ENCODE peak calls at places on chromosome 2, in four cellular contexts. One of them, this sample, is unnamed.

GRCh38 chr2:238581126-238581525 is 154.4 kb downstream of the ASB1 start:
- DNase-seq in naive thymus-derived CD4-positive, alpha-beta T cell: no peak
- DNase-seq in AG10803: peak
- DNase-seq in adipocyte: peak
- DNase-seq in this sample: no peak

GRCh38 chr2:11213090-11213638 is 57.9 kb downstream of the SLC66A3 start:
- DNase-seq in naive thymus-derived CD4-positive, alpha-beta T cell: no peak
- DNase-seq in AG10803: peak
- DNase-seq in adipocyte: no peak
- DNase-seq in this sample: no peak

GRCh38 chr2:98912221-98912851 is 23.7 kb downstream of the CRACDL start:
- DNase-seq in naive thymus-derived CD4-positive, alpha-beta T cell: no peak
- DNase-seq in AG10803: peak
- DNase-seq in adipocyte: peak
- DNase-seq in this sample: no peak

GRCh38 chr2:150859872-150860271 is 372.4 kb upstream of the RND3 start:
- DNase-seq in naive thymus-derived CD4-positive, alpha-beta T cell: no peak
- DNase-seq in AG10803: no peak
- DNase-seq in adipocyte: no peak
- DNase-seq in this sample: no peak

GRCh38 chr2:232592687-232593407 is 40.6 kb upstream of the EFHD1 start:
- DNase-seq in naive thymus-derived CD4-positive, alpha-beta T cell: no peak
- DNase-seq in AG10803: peak
- DNase-seq in adipocyte: peak
- DNase-seq in this sample: no peak

GRCh38 chr2:57549642-57550102 is 496.9 kb upstream of the VRK2 start:
- DNase-seq in naive thymus-derived CD4-positive, alpha-beta T cell: no peak
- DNase-seq in AG10803: no peak
- DNase-seq in adipocyte: peak
- DNase-seq in this sample: no peak

GRCh38 chr2:134674687-134675086 is 44.1 kb downstream of the TMEM163 start:
- DNase-seq in naive thymus-derived CD4-positive, alpha-beta T cell: no peak
- DNase-seq in AG10803: no peak
- DNase-seq in adipocyte: no peak
- DNase-seq in this sample: no peak

GRCh38 chr2:38959938-38960608 is 70.4 kb downstream of the ARHGEF33 start:
- DNase-seq in naive thymus-derived CD4-positive, alpha-beta T cell: peak
- DNase-seq in AG10803: peak
- DNase-seq in adipocyte: peak
- DNase-seq in this sample: peak

GRCh38 chr2:61268249-61268648 is 106.3 kb downstream of the C2orf74 start:
- DNase-seq in naive thymus-derived CD4-positive, alpha-beta T cell: no peak
- DNase-seq in AG10803: no peak
- DNase-seq in adipocyte: no peak
- DNase-seq in this sample: no peak

GRCh38 chr2:199484927-199485326 is 27.2 kb upstream of the SATB2 start:
- DNase-seq in naive thymus-derived CD4-positive, alpha-beta T cell: no peak
- DNase-seq in AG10803: peak
- DNase-seq in adipocyte: no peak
- DNase-seq in this sample: no peak

GRCh38 chr2:61017556-61018318 is at the start of the genes PEX13 and PUS10:
- DNase-seq in naive thymus-derived CD4-positive, alpha-beta T cell: peak
- DNase-seq in AG10803: peak
- DNase-seq in adipocyte: peak
- DNase-seq in this sample: peak

This sample was measured in immature natural killer cell.